ENCODE peak calls at places on chromosomes 1 and 21, in four cellular contexts. One of them, this sample, is unnamed.

GRCh38 chr1:209224886-209225285 is 358.6 kb upstream of the CAMK1G start:
- DNase-seq in NCI-H82: no peak
- DNase-seq in GM04504: no peak
- DNase-seq in fibroblast of mammary gland: no peak
- DNase-seq in this sample: no peak

GRCh38 chr21:29360799-29361765 is 62.4 kb downstream of the BACH1 start:
- DNase-seq in NCI-H82: no peak
- DNase-seq in GM04504: no peak
- DNase-seq in fibroblast of mammary gland: no peak
- DNase-seq in this sample: no peak

GRCh38 chr1:113169591-113169990 is 96.6 kb downstream of the LRIG2 start:
- DNase-seq in NCI-H82: no peak
- DNase-seq in GM04504: no peak
- DNase-seq in fibroblast of mammary gland: no peak
- DNase-seq in this sample: no peak

GRCh38 chr1:155934933-155935590 is 849 bp upstream of the KHDC4 start:
- DNase-seq in NCI-H82: peak; percentile 71
- DNase-seq in GM04504: no peak
- DNase-seq in fibroblast of mammary gland: no peak
- DNase-seq in this sample: no peak

GRCh38 chr1:210730023-210730422 is 401.3 kb downstream of the HHAT start:
- DNase-seq in NCI-H82: no peak
- DNase-seq in GM04504: no peak
- DNase-seq in fibroblast of mammary gland: no peak
- DNase-seq in this sample: no peak

GRCh38 chr21:44450999-44451398 is 4.3 kb upstream of the LRRC3 start:
- DNase-seq in NCI-H82: no peak
- DNase-seq in GM04504: no peak
- DNase-seq in fibroblast of mammary gland: no peak
- DNase-seq in this sample: no peak

GRCh38 chr21:17250651-17251294 is 262.1 kb upstream of the CXADR start:
- DNase-seq in NCI-H82: peak; percentile 17
- DNase-seq in GM04504: no peak
- DNase-seq in fibroblast of mammary gland: peak; percentile 52
- DNase-seq in this sample: no peak

GRCh38 chr21:29359718-29360117 is 61.0 kb downstream of the BACH1 start:
- DNase-seq in NCI-H82: no peak
- DNase-seq in GM04504: no peak
- DNase-seq in fibroblast of mammary gland: no peak
- DNase-seq in this sample: no peak

GRCh38 chr1:35808376-35809155 is 750 bp downstream of the AGO4 start:
- DNase-seq in NCI-H82: peak; percentile 77
- DNase-seq in GM04504: peak; percentile 12
- DNase-seq in fibroblast of mammary gland: no peak
- DNase-seq in this sample: peak; percentile 15

GRCh38 chr1:26697978-26698849 is 2.4 kb downstream of the ARID1A start:
- DNase-seq in NCI-H82: peak; percentile 89
- DNase-seq in GM04504: peak; percentile 96
- DNase-seq in fibroblast of mammary gland: peak; percentile 97
- DNase-seq in this sample: peak; percentile 97

GRCh38 chr1:70043806-70044205 is 161.6 kb downstream of the LRRC40 start:
- DNase-seq in NCI-H82: peak; percentile 23
- DNase-seq in GM04504: peak; percentile 32
- DNase-seq in fibroblast of mammary gland: peak; percentile 64
- DNase-seq in this sample: peak; percentile 39

GRCh38 chr1:30537279-30537678 is 186.1 kb downstream of the MATN1 start:
- DNase-seq in NCI-H82: no peak
- DNase-seq in GM04504: no peak
- DNase-seq in fibroblast of mammary gland: no peak
- DNase-seq in this sample: no peak

GRCh38 chr1:232942413-232943294 is 7.8 kb upstream of the NTPCR start:
- DNase-seq in NCI-H82: no peak
- DNase-seq in GM04504: no peak
- DNase-seq in fibroblast of mammary gland: no peak
- DNase-seq in this sample: no peak

GRCh38 chr1:16055613-16056520 is 12.3 kb downstream of the CLCNKB start:
- DNase-seq in NCI-H82: peak; percentile 97
- DNase-seq in GM04504: no peak
- DNase-seq in fibroblast of mammary gland: peak; percentile 67
- DNase-seq in this sample: no peak

GRCh38 chr1:211676106-211676583 is 724 bp upstream of the NEK2 start:
- DNase-seq in NCI-H82: no peak
- DNase-seq in GM04504: no peak
- DNase-seq in fibroblast of mammary gland: no peak
- DNase-seq in this sample: no peak

GRCh38 chr1:67833595-67833926 is 294 bp upstream of the GNG12 start:
- DNase-seq in NCI-H82: peak; percentile 57
- DNase-seq in GM04504: no peak
- DNase-seq in fibroblast of mammary gland: peak; percentile 73
- DNase-seq in this sample: peak; percentile 38

GRCh38 chr1:109979489-109980091 is 5.0 kb upstream of the AHCYL1 start:
- DNase-seq in NCI-H82: no peak
- DNase-seq in GM04504: peak; percentile 41
- DNase-seq in fibroblast of mammary gland: peak; percentile 82
- DNase-seq in this sample: peak; percentile 49

GRCh38 chr1:20472860-20473711 is 12.9 kb downstream of the CAMK2N1 start:
- DNase-seq in NCI-H82: peak; percentile 87
- DNase-seq in GM04504: no peak
- DNase-seq in fibroblast of mammary gland: peak; percentile 67
- DNase-seq in this sample: no peak

GRCh38 chr21:31326478-31327247 is 17.4 kb downstream of the TIAM1 start:
- DNase-seq in NCI-H82: no peak
- DNase-seq in GM04504: no peak
- DNase-seq in fibroblast of mammary gland: peak; percentile 69
- DNase-seq in this sample: no peak

GRCh38 chr1:7326366-7326765 is 444.7 kb upstream of the VAMP3 start:
- DNase-seq in NCI-H82: no peak
- DNase-seq in GM04504: no peak
- DNase-seq in fibroblast of mammary gland: no peak
- DNase-seq in this sample: no peak

GRCh38 chr1:55812281-55812680 is 597.1 kb upstream of the USP24 start:
- DNase-seq in NCI-H82: no peak
- DNase-seq in GM04504: no peak
- DNase-seq in fibroblast of mammary gland: peak; percentile 41
- DNase-seq in this sample: no peak

GRCh38 chr1:35379317-35380000 is 111.0 kb downstream of the ZMYM4 start:
- DNase-seq in NCI-H82: no peak
- DNase-seq in GM04504: no peak
- DNase-seq in fibroblast of mammary gland: no peak
- DNase-seq in this sample: no peak

GRCh38 chr1:90925928-90926869 is 95.6 kb downstream of the ZNF644 start:
- DNase-seq in NCI-H82: no peak
- DNase-seq in GM04504: peak; percentile 17
- DNase-seq in fibroblast of mammary gland: peak; percentile 53
- DNase-seq in this sample: peak; percentile 42

GRCh38 chr1:101302831-101303511 is 66.2 kb downstream of the S1PR1 start:
- DNase-seq in NCI-H82: no peak
- DNase-seq in GM04504: peak; percentile 35
- DNase-seq in fibroblast of mammary gland: peak; percentile 51
- DNase-seq in this sample: peak; percentile 46

GRCh38 chr1:223483511-223483910 is 90.3 kb downstream of the CCDC185 start:
- DNase-seq in NCI-H82: no peak
- DNase-seq in GM04504: no peak
- DNase-seq in fibroblast of mammary gland: no peak
- DNase-seq in this sample: no peak

GRCh38 chr1:36775716-36776115 is 258.6 kb downstream of the GRIK3 start:
- DNase-seq in NCI-H82: peak; percentile 72
- DNase-seq in GM04504: no peak
- DNase-seq in fibroblast of mammary gland: no peak
- DNase-seq in this sample: no peak

GRCh38 chr21:14545906-14546480 is at the start of gene SAMSN1:
- DNase-seq in NCI-H82: no peak
- DNase-seq in GM04504: no peak
- DNase-seq in fibroblast of mammary gland: no peak
- DNase-seq in this sample: no peak

GRCh38 chr1:202058001-202058908 is 47.9 kb downstream of the ELF3 start:
- DNase-seq in NCI-H82: no peak
- DNase-seq in GM04504: no peak
- DNase-seq in fibroblast of mammary gland: peak; percentile 61
- DNase-seq in this sample: no peak

GRCh38 chr1:21317690-21318043 is 27.4 kb upstream of the ECE1 start:
- DNase-seq in NCI-H82: no peak
- DNase-seq in GM04504: no peak
- DNase-seq in fibroblast of mammary gland: no peak
- DNase-seq in this sample: no peak

GRCh38 chr1:101235696-101236545 is 898 bp upstream of the S1PR1 start:
- DNase-seq in NCI-H82: peak; percentile 85
- DNase-seq in GM04504: no peak
- DNase-seq in fibroblast of mammary gland: peak; percentile 32
- DNase-seq in this sample: no peak

GRCh38 chr1:181140891-181141290 is 52.4 kb downstream of the IER5 start:
- DNase-seq in NCI-H82: no peak
- DNase-seq in GM04504: no peak
- DNase-seq in fibroblast of mammary gland: no peak
- DNase-seq in this sample: no peak

This sample was measured in GM04503.